ENCODE peak calls at places on chromosome 12, in six cellular contexts. One of them, this sample, is unnamed.

GRCh38 chr12:94488449-94488848 is 28.8 kb upstream of the CEP83 start:
- DNase-seq in activated T-helper 1 cell treated with Interleukin-2 at 50 U/mL for 16 hours: no peak
- DNase-seq in stimulated activated CD8-positive, alpha-beta memory T cell treated with anti-CD3 and anti-CD28 coated beads, Interleukin-15, amount 100 ng/mL, for 1 hour: no peak
- DNase-seq in hypothalamus: no peak
- DNase-seq in amniotic epithelial cell: no peak
- DNase-seq in caudate nucleus: no peak
- DNase-seq in this sample: no peak

GRCh38 chr12:24697769-24698168 is 251.1 kb downstream of the BCAT1 start:
- DNase-seq in activated T-helper 1 cell treated with Interleukin-2 at 50 U/mL for 16 hours: no peak
- DNase-seq in stimulated activated CD8-positive, alpha-beta memory T cell treated with anti-CD3 and anti-CD28 coated beads, Interleukin-15, amount 100 ng/mL, for 1 hour: no peak
- DNase-seq in hypothalamus: no peak
- DNase-seq in amniotic epithelial cell: peak
- DNase-seq in caudate nucleus: no peak
- DNase-seq in this sample: no peak

GRCh38 chr12:124874988-124875802 is 11.5 kb upstream of the SCARB1 start:
- DNase-seq in activated T-helper 1 cell treated with Interleukin-2 at 50 U/mL for 16 hours: no peak
- DNase-seq in stimulated activated CD8-positive, alpha-beta memory T cell treated with anti-CD3 and anti-CD28 coated beads, Interleukin-15, amount 100 ng/mL, for 1 hour: no peak
- DNase-seq in hypothalamus: no peak
- DNase-seq in amniotic epithelial cell: no peak
- DNase-seq in caudate nucleus: no peak
- DNase-seq in this sample: no peak

GRCh38 chr12:131564843-131565242 is 146.0 kb upstream of the SFSWAP start:
- DNase-seq in activated T-helper 1 cell treated with Interleukin-2 at 50 U/mL for 16 hours: no peak
- DNase-seq in stimulated activated CD8-positive, alpha-beta memory T cell treated with anti-CD3 and anti-CD28 coated beads, Interleukin-15, amount 100 ng/mL, for 1 hour: no peak
- DNase-seq in hypothalamus: no peak
- DNase-seq in amniotic epithelial cell: no peak
- DNase-seq in caudate nucleus: no peak
- DNase-seq in this sample: peak

GRCh38 chr12:104376650-104377506 is 73.3 kb downstream of the EID3 start:
- DNase-seq in activated T-helper 1 cell treated with Interleukin-2 at 50 U/mL for 16 hours: no peak
- DNase-seq in stimulated activated CD8-positive, alpha-beta memory T cell treated with anti-CD3 and anti-CD28 coated beads, Interleukin-15, amount 100 ng/mL, for 1 hour: no peak
- DNase-seq in hypothalamus: no peak
- DNase-seq in amniotic epithelial cell: peak
- DNase-seq in caudate nucleus: no peak
- DNase-seq in this sample: no peak

GRCh38 chr12:69835048-69835447 is 10.0 kb downstream of the MYRFL start:
- DNase-seq in activated T-helper 1 cell treated with Interleukin-2 at 50 U/mL for 16 hours: no peak
- DNase-seq in stimulated activated CD8-positive, alpha-beta memory T cell treated with anti-CD3 and anti-CD28 coated beads, Interleukin-15, amount 100 ng/mL, for 1 hour: no peak
- DNase-seq in hypothalamus: no peak
- DNase-seq in amniotic epithelial cell: no peak
- DNase-seq in caudate nucleus: no peak
- DNase-seq in this sample: no peak

GRCh38 chr12:14554281-14555008 is 13.2 kb downstream of the PLBD1 start:
- DNase-seq in activated T-helper 1 cell treated with Interleukin-2 at 50 U/mL for 16 hours: no peak
- DNase-seq in stimulated activated CD8-positive, alpha-beta memory T cell treated with anti-CD3 and anti-CD28 coated beads, Interleukin-15, amount 100 ng/mL, for 1 hour: no peak
- DNase-seq in hypothalamus: no peak
- DNase-seq in amniotic epithelial cell: no peak
- DNase-seq in caudate nucleus: no peak
- DNase-seq in this sample: no peak

GRCh38 chr12:26274441-26275312 is 79.3 kb downstream of the SSPN start:
- DNase-seq in activated T-helper 1 cell treated with Interleukin-2 at 50 U/mL for 16 hours: no peak
- DNase-seq in stimulated activated CD8-positive, alpha-beta memory T cell treated with anti-CD3 and anti-CD28 coated beads, Interleukin-15, amount 100 ng/mL, for 1 hour: no peak
- DNase-seq in hypothalamus: peak
- DNase-seq in amniotic epithelial cell: peak
- DNase-seq in caudate nucleus: no peak
- DNase-seq in this sample: no peak

GRCh38 chr12:52221912-52222457 is 11.1 kb upstream of the KRT7 start:
- DNase-seq in activated T-helper 1 cell treated with Interleukin-2 at 50 U/mL for 16 hours: no peak
- DNase-seq in stimulated activated CD8-positive, alpha-beta memory T cell treated with anti-CD3 and anti-CD28 coated beads, Interleukin-15, amount 100 ng/mL, for 1 hour: peak
- DNase-seq in hypothalamus: no peak
- DNase-seq in amniotic epithelial cell: peak
- DNase-seq in caudate nucleus: no peak
- DNase-seq in this sample: peak

GRCh38 chr12:31897791-31898503 is 61.3 kb upstream of the RESF1 start:
- DNase-seq in activated T-helper 1 cell treated with Interleukin-2 at 50 U/mL for 16 hours: no peak
- DNase-seq in stimulated activated CD8-positive, alpha-beta memory T cell treated with anti-CD3 and anti-CD28 coated beads, Interleukin-15, amount 100 ng/mL, for 1 hour: no peak
- DNase-seq in hypothalamus: no peak
- DNase-seq in amniotic epithelial cell: peak
- DNase-seq in caudate nucleus: no peak
- DNase-seq in this sample: peak

GRCh38 chr12:49170924-49171323 is 18.0 kb downstream of the TUBA1A start:
- DNase-seq in activated T-helper 1 cell treated with Interleukin-2 at 50 U/mL for 16 hours: no peak
- DNase-seq in stimulated activated CD8-positive, alpha-beta memory T cell treated with anti-CD3 and anti-CD28 coated beads, Interleukin-15, amount 100 ng/mL, for 1 hour: no peak
- DNase-seq in hypothalamus: no peak
- DNase-seq in amniotic epithelial cell: no peak
- DNase-seq in caudate nucleus: no peak
- DNase-seq in this sample: no peak

GRCh38 chr12:115798309-115798917 is 479.1 kb downstream of the MED13L start:
- DNase-seq in activated T-helper 1 cell treated with Interleukin-2 at 50 U/mL for 16 hours: no peak
- DNase-seq in stimulated activated CD8-positive, alpha-beta memory T cell treated with anti-CD3 and anti-CD28 coated beads, Interleukin-15, amount 100 ng/mL, for 1 hour: no peak
- DNase-seq in hypothalamus: no peak
- DNase-seq in amniotic epithelial cell: peak
- DNase-seq in caudate nucleus: no peak
- DNase-seq in this sample: no peak

GRCh38 chr12:26032719-26033241 is 74.3 kb downstream of the RASSF8 start:
- DNase-seq in activated T-helper 1 cell treated with Interleukin-2 at 50 U/mL for 16 hours: no peak
- DNase-seq in stimulated activated CD8-positive, alpha-beta memory T cell treated with anti-CD3 and anti-CD28 coated beads, Interleukin-15, amount 100 ng/mL, for 1 hour: no peak
- DNase-seq in hypothalamus: no peak
- DNase-seq in amniotic epithelial cell: peak
- DNase-seq in caudate nucleus: no peak
- DNase-seq in this sample: no peak

GRCh38 chr12:55699471-55700055 is 8.1 kb downstream of the ITGA7 start:
- DNase-seq in activated T-helper 1 cell treated with Interleukin-2 at 50 U/mL for 16 hours: no peak
- DNase-seq in stimulated activated CD8-positive, alpha-beta memory T cell treated with anti-CD3 and anti-CD28 coated beads, Interleukin-15, amount 100 ng/mL, for 1 hour: no peak
- DNase-seq in hypothalamus: no peak
- DNase-seq in amniotic epithelial cell: no peak
- DNase-seq in caudate nucleus: no peak
- DNase-seq in this sample: no peak

GRCh38 chr12:120496353-120497340 is 734 bp downstream of the DYNLL1 start:
- DNase-seq in activated T-helper 1 cell treated with Interleukin-2 at 50 U/mL for 16 hours: peak
- DNase-seq in stimulated activated CD8-positive, alpha-beta memory T cell treated with anti-CD3 and anti-CD28 coated beads, Interleukin-15, amount 100 ng/mL, for 1 hour: peak
- DNase-seq in hypothalamus: peak
- DNase-seq in amniotic epithelial cell: peak
- DNase-seq in caudate nucleus: peak
- DNase-seq in this sample: peak

GRCh38 chr12:76216585-76217472 is 131.4 kb downstream of the BBS10 start:
- DNase-seq in activated T-helper 1 cell treated with Interleukin-2 at 50 U/mL for 16 hours: no peak
- DNase-seq in stimulated activated CD8-positive, alpha-beta memory T cell treated with anti-CD3 and anti-CD28 coated beads, Interleukin-15, amount 100 ng/mL, for 1 hour: no peak
- DNase-seq in hypothalamus: no peak
- DNase-seq in amniotic epithelial cell: peak
- DNase-seq in caudate nucleus: no peak
- DNase-seq in this sample: no peak

GRCh38 chr12:2796187-2796663 is 1.5 kb downstream of the FKBP4 start:
- DNase-seq in activated T-helper 1 cell treated with Interleukin-2 at 50 U/mL for 16 hours: no peak
- DNase-seq in stimulated activated CD8-positive, alpha-beta memory T cell treated with anti-CD3 and anti-CD28 coated beads, Interleukin-15, amount 100 ng/mL, for 1 hour: no peak
- DNase-seq in hypothalamus: no peak
- DNase-seq in amniotic epithelial cell: no peak
- DNase-seq in caudate nucleus: no peak
- DNase-seq in this sample: no peak

GRCh38 chr12:114209852-114210251 is 196.1 kb downstream of the TBX5 start:
- DNase-seq in activated T-helper 1 cell treated with Interleukin-2 at 50 U/mL for 16 hours: no peak
- DNase-seq in stimulated activated CD8-positive, alpha-beta memory T cell treated with anti-CD3 and anti-CD28 coated beads, Interleukin-15, amount 100 ng/mL, for 1 hour: no peak
- DNase-seq in hypothalamus: no peak
- DNase-seq in amniotic epithelial cell: no peak
- DNase-seq in caudate nucleus: no peak
- DNase-seq in this sample: peak

GRCh38 chr12:125890366-125890905 is 825.2 kb downstream of the AACS start:
- DNase-seq in activated T-helper 1 cell treated with Interleukin-2 at 50 U/mL for 16 hours: no peak
- DNase-seq in stimulated activated CD8-positive, alpha-beta memory T cell treated with anti-CD3 and anti-CD28 coated beads, Interleukin-15, amount 100 ng/mL, for 1 hour: no peak
- DNase-seq in hypothalamus: no peak
- DNase-seq in amniotic epithelial cell: no peak
- DNase-seq in caudate nucleus: no peak
- DNase-seq in this sample: no peak

GRCh38 chr12:54417712-54418440 is 1.2 kb downstream of the ITGA5 start:
- DNase-seq in activated T-helper 1 cell treated with Interleukin-2 at 50 U/mL for 16 hours: no peak
- DNase-seq in stimulated activated CD8-positive, alpha-beta memory T cell treated with anti-CD3 and anti-CD28 coated beads, Interleukin-15, amount 100 ng/mL, for 1 hour: no peak
- DNase-seq in hypothalamus: no peak
- DNase-seq in amniotic epithelial cell: peak
- DNase-seq in caudate nucleus: no peak
- DNase-seq in this sample: no peak

GRCh38 chr12:76337583-76337982 is 10.6 kb downstream of the BBS10 start:
- DNase-seq in activated T-helper 1 cell treated with Interleukin-2 at 50 U/mL for 16 hours: no peak
- DNase-seq in stimulated activated CD8-positive, alpha-beta memory T cell treated with anti-CD3 and anti-CD28 coated beads, Interleukin-15, amount 100 ng/mL, for 1 hour: no peak
- DNase-seq in hypothalamus: no peak
- DNase-seq in amniotic epithelial cell: peak
- DNase-seq in caudate nucleus: no peak
- DNase-seq in this sample: no peak

GRCh38 chr12:67651380-67651695 is 2.8 kb downstream of the DYRK2 start:
- DNase-seq in activated T-helper 1 cell treated with Interleukin-2 at 50 U/mL for 16 hours: no peak
- DNase-seq in stimulated activated CD8-positive, alpha-beta memory T cell treated with anti-CD3 and anti-CD28 coated beads, Interleukin-15, amount 100 ng/mL, for 1 hour: no peak
- DNase-seq in hypothalamus: no peak
- DNase-seq in amniotic epithelial cell: peak
- DNase-seq in caudate nucleus: no peak
- DNase-seq in this sample: peak

GRCh38 chr12:17411662-17412061 is 678.3 kb downstream of the RERGL start:
- DNase-seq in activated T-helper 1 cell treated with Interleukin-2 at 50 U/mL for 16 hours: no peak
- DNase-seq in stimulated activated CD8-positive, alpha-beta memory T cell treated with anti-CD3 and anti-CD28 coated beads, Interleukin-15, amount 100 ng/mL, for 1 hour: no peak
- DNase-seq in hypothalamus: no peak
- DNase-seq in amniotic epithelial cell: no peak
- DNase-seq in caudate nucleus: no peak
- DNase-seq in this sample: no peak